ENCODE peak calls at places on chromosomes 3 and 15, in seven cellular contexts. R is NCI-H345, C is iPS-NIHi11, P is HT1080, S is EL, M is T-helper 9 cell, O is A673. G is an unnamed sample.

GRCh38 chr3:42263354-42264346 is 2.3 kb downstream of the CCK start:
- DNase-seq in S (no peak), R (no peak), P (no peak), O (no peak), M (no peak), C (peak), G (no peak)

GRCh38 chr15:88393719-88394519 is 73.3 kb downstream of the MRPL46 start:
- DNase-seq in S (no peak), O (no peak), R (no peak), C (no peak), P (peak), M (no peak), G (no peak)

GRCh38 chr3:30665539-30665938 is 59.1 kb downstream of the TGFBR2 start:
- DNase-seq in R (no peak), S (no peak), P (no peak), O (peak), C (no peak), M (no peak), G (no peak)

GRCh38 chr3:9876991-9877390 is 3.1 kb downstream of the CIDEC start:
- DNase-seq in O (no peak), R (no peak), S (no peak), C (no peak), M (no peak), P (no peak), G (no peak)

GRCh38 chr3:195247086-195247862 is 23.7 kb downstream of the XXYLT1 start:
- DNase-seq in P (no peak), O (no peak), M (no peak), S (no peak), C (no peak), R (no peak), G (no peak)

GRCh38 chr15:69107025-69107620 is 53.3 kb upstream of the GLCE start:
- DNase-seq in O (no peak), P (peak), S (no peak), R (no peak), C (no peak), M (no peak), G (no peak)

GRCh38 chr3:152656207-152657001 is 178.5 kb upstream of the P2RY1 start:
- DNase-seq in C (no peak), O (peak), S (no peak), R (no peak), P (no peak), M (no peak), G (no peak)

GRCh38 chr3:128237348-128238099 is 84.2 kb downstream of the EEFSEC start:
- DNase-seq in R (no peak), M (no peak), O (no peak), S (no peak), P (no peak), C (no peak), G (no peak)

GRCh38 chr3:128427175-128427857 is 39.4 kb downstream of the DNAJB8 start:
- DNase-seq in C (no peak), O (no peak), M (no peak), R (no peak), S (no peak), P (no peak), G (no peak)

GRCh38 chr15:71809346-71809745 is 1.0 kb upstream of the NR2E3 start:
- DNase-seq in C (no peak), R (no peak), O (no peak), M (no peak), S (no peak), P (no peak), G (no peak)

GRCh38 chr3:187919018-187919417 is 173.8 kb upstream of the BCL6 start:
- DNase-seq in O (no peak), R (no peak), S (no peak), M (peak), C (no peak), P (peak), G (peak)

GRCh38 chr3:111582114-111582461 is 13.1 kb downstream of the ZBED2 start:
- DNase-seq in C (no peak), M (no peak), R (no peak), S (peak), P (peak), O (no peak), G (no peak)

GRCh38 chr15:95840004-95840403 is 490.5 kb upstream of the NR2F2 start:
- DNase-seq in P (no peak), C (no peak), M (no peak), S (peak), O (no peak), R (no peak), G (no peak)